ENCODE peak calls at places on chromosomes 1 and 21, in seven cellular contexts. O is fibroblast of lung, L is coronary artery, N is left ventricle myocardium inferior, G is ovary, A is right lobe of liver, D is Peyer's patch. X is an unnamed sample.

GRCh38 chr21:42218836-42219605 is at the start of gene ABCG1:
- DNase-seq in O (no peak), L (no peak), N (peak; percentile 54), G (no peak), A (peak; percentile 74), D (peak; percentile 82), X (no peak)

GRCh38 chr1:73953611-73954010 is 244.4 kb downstream of the LRRIQ3 start:
- DNase-seq in O (no peak), L (no peak), N (no peak), G (no peak), A (no peak), D (no peak), X (no peak)

GRCh38 chr1:8858888-8859706 is 19.4 kb downstream of the ENO1 start:
- DNase-seq in O (peak; percentile 78), L (no peak), N (no peak), G (peak; percentile 64), A (no peak), D (no peak), X (peak; percentile 56)

GRCh38 chr1:104132386-104132973 is 382.8 kb downstream of the AMY1C start:
- DNase-seq in O (peak; percentile 43), L (no peak), N (no peak), G (no peak), A (no peak), D (no peak), X (no peak)

GRCh38 chr1:26536081-26536480 is 6.5 kb downstream of the RPS6KA1 start:
- DNase-seq in O (no peak), L (no peak), N (no peak), G (no peak), A (no peak), D (no peak), X (no peak)

GRCh38 chr1:230277201-230277771 is 148.8 kb downstream of the PGBD5 start:
- DNase-seq in O (no peak), L (no peak), N (no peak), G (peak; percentile 15), A (no peak), D (peak; percentile 48), X (no peak)

GRCh38 chr1:218990019-218990418 is 183.7 kb upstream of the LYPLAL1 start:
- DNase-seq in O (no peak), L (no peak), N (no peak), G (no peak), A (no peak), D (no peak), X (no peak)

GRCh38 chr1:215636258-215636965 is 69.3 kb downstream of the KCTD3 start:
- DNase-seq in O (peak; percentile 90), L (no peak), N (no peak), G (peak; percentile 54), A (peak; percentile 26), D (peak; percentile 55), X (no peak)

GRCh38 chr1:68142461-68142860 is 89.9 kb downstream of the WLS start:
- DNase-seq in O (peak; percentile 55), L (no peak), N (no peak), G (no peak), A (no peak), D (no peak), X (no peak)

GRCh38 chr1:234214129-234214910 is 158.9 kb upstream of the COA6 start:
- DNase-seq in O (no peak), L (no peak), N (no peak), G (no peak), A (peak; percentile 39), D (no peak), X (no peak)

GRCh38 chr1:214422137-214422671 is 129.2 kb downstream of the PTPN14 start:
- DNase-seq in O (peak; percentile 63), L (no peak), N (no peak), G (no peak), A (no peak), D (no peak), X (peak; percentile 91)

GRCh38 chr1:206684003-206684402 is 702 bp upstream of the MAPKAPK2 start:
- DNase-seq in O (no peak), L (no peak), N (no peak), G (no peak), A (no peak), D (no peak), X (no peak)
- H3K4me3 ChIP-seq in O (peak overlapping the region; percentile 76), L (peak overlapping the region; percentile 98), N (peak overlapping the region; percentile 85), G (no peak overlapping the region), A (peak overlapping the region; percentile 70), D (peak overlapping the region; percentile 85), X (no peak overlapping the region)

DNA sequence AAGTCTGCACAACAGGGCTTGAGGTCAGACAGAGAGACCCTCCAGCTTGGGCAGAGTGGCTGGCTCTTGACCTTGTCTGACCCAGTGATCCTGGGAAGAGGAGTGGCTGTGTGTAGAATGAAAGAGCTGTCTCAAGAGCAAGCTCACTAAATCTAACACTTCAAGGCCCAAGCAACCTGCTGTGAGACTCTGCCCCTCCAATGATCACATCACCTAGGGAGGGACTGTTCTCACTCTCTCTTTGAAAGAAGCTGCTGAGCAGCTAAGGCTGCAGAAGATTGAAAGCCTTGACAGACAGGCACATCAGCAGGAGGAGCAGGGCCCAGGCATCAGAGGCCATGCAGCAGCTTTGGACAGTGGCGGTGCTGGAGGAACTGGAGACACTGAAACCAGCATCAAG is 61.4 kb downstream of the SYT2 start:
- DNase-seq in O (no peak), L (no peak), N (no peak), G (no peak), A (no peak), D (no peak), X (no peak)
- H3K27ac ChIP-seq in O (no peak overlapping the region), L (no peak overlapping the region), N (no peak overlapping the region), G (no peak overlapping the region), A (no peak overlapping the region), D (no peak overlapping the region), X (no peak overlapping the region)

GRCh38 chr1:17521946-17522612 is 17.4 kb upstream of the ARHGEF10L start:
- DNase-seq in O (no peak), L (no peak), N (no peak), G (no peak), A (no peak), D (peak; percentile 70), X (no peak)
- H3K4me3 ChIP-seq in O (no peak overlapping the region), L (no peak overlapping the region), N (no peak overlapping the region), G (no peak overlapping the region), A (no peak overlapping the region), D (no peak overlapping the region), X (no peak overlapping the region)

GRCh38 chr1:13751985-13752384 is 52.0 kb downstream of the PRDM2 start:
- DNase-seq in O (no peak), L (no peak), N (no peak), G (no peak), A (no peak), D (no peak), X (no peak)
- H3K27ac ChIP-seq in O (no peak overlapping the region), L (no peak overlapping the region), N (no peak overlapping the region), G (no peak overlapping the region), A (no peak overlapping the region), D (no peak overlapping the region), X (no peak overlapping the region)